ENCODE peak calls at places on chromosome 21, in six cellular contexts. H is activated CD8-positive, alpha-beta memory T cell treated with anti-CD3 and anti-CD28 coated beads, Interleukin-2, amount 50 U/mL, for 4 hours; O is amygdala; L is activated CD8-positive, alpha-beta T cell treated with anti-CD3 and anti-CD28 coated beads for 36 hours; R is ELR; P is NAMALWA. N is an unnamed sample.

GRCh38 chr21:45829566-45830147 is 151.9 kb upstream of the COL6A1 start:
- DNase-seq in H (no peak), O (no peak), L (no peak), R (no peak), P (no peak), N (no peak)

GRCh38 chr21:41640756-41641509 is 125.9 kb downstream of the RIPK4 start:
- DNase-seq in H (no peak), O (no peak), L (no peak), R (peak; percentile 88), P (no peak), N (no peak)

GRCh38 chr21:33025471-33026298 is at the start of gene OLIG2:
- DNase-seq in H (no peak), O (peak; percentile 96), L (peak; percentile 26), R (peak; percentile 32), P (no peak), N (peak; percentile 94)

GRCh38 chr21:32241434-32241785 is 37.4 kb downstream of the MIS18A start:
- DNase-seq in H (no peak), O (no peak), L (no peak), R (no peak), P (no peak), N (no peak)

GRCh38 chr21:27154451-27155129 is 187.7 kb upstream of the ADAMTS5 start:
- DNase-seq in H (no peak), O (no peak), L (no peak), R (no peak), P (no peak), N (no peak)

GRCh38 chr21:21807598-21807903 is 809.3 kb downstream of the NCAM2 start:
- DNase-seq in H (no peak), O (no peak), L (no peak), R (no peak), P (no peak), N (no peak)

GRCh38 chr21:33030633-33031032 is 4.9 kb downstream of the OLIG2 start:
- DNase-seq in H (no peak), O (no peak), L (no peak), R (no peak), P (no peak), N (no peak)

GRCh38 chr21:25790122-25790951 is 55.6 kb downstream of the GABPA start:
- DNase-seq in H (no peak), O (no peak), L (peak; percentile 23), R (peak; percentile 57), P (peak; percentile 45), N (no peak)

GRCh38 chr21:38950388-38951094 is 144.8 kb downstream of the ETS2 start:
- DNase-seq in H (no peak), O (no peak), L (no peak), R (peak; percentile 22), P (no peak), N (no peak)

GRCh38 chr21:46390603-46391545 is 66.9 kb downstream of the PCNT start:
- DNase-seq in H (no peak), O (no peak), L (no peak), R (no peak), P (no peak), N (no peak)

GRCh38 chr21:15264084-15264483 is 199.3 kb upstream of the NRIP1 start:
- DNase-seq in H (no peak), O (no peak), L (no peak), R (no peak), P (no peak), N (no peak)

GRCh38 chr21:36437745-36438128 is 42.2 kb downstream of the CLDN14 start:
- DNase-seq in H (no peak), O (no peak), L (no peak), R (peak; percentile 74), P (no peak), N (no peak)

GRCh38 chr21:44931501-44932365 is 8.1 kb upstream of the SLX9 start:
- DNase-seq in H (no peak), O (no peak), L (no peak), R (no peak), P (no peak), N (no peak)

GRCh38 chr21:22762463-22762862 is 1764.3 kb downstream of the NCAM2 start:
- DNase-seq in H (no peak), O (no peak), L (no peak), R (no peak), P (no peak), N (no peak)

GRCh38 chr21:44748621-44749020 is 37.2 kb upstream of the TSPEAR start:
- DNase-seq in H (no peak), O (no peak), L (no peak), R (no peak), P (no peak), N (no peak)

GRCh38 chr21:36507397-36508018 is 27.6 kb upstream of the CLDN14 start:
- DNase-seq in H (no peak), O (no peak), L (no peak), R (peak; percentile 9), P (no peak), N (no peak)

GRCh38 chr21:45539796-45540600 is 2.2 kb downstream of the SLC19A1 start:
- DNase-seq in H (no peak), O (no peak), L (no peak), R (no peak), P (no peak), N (no peak)

GRCh38 chr21:30189763-30190162 is 23.2 kb upstream of the CLDN17 start:
- DNase-seq in H (no peak), O (no peak), L (no peak), R (no peak), P (no peak), N (no peak)

GRCh38 chr21:32626633-32627196 is 14.5 kb upstream of the CFAP298 start:
- DNase-seq in H (no peak), O (no peak), L (no peak), R (peak; percentile 63), P (no peak), N (no peak)

GRCh38 chr21:42878993-42879787 is at the start of gene WDR4:
- DNase-seq in H (peak; percentile 99), O (peak; percentile 90), L (peak; percentile 99), R (peak; percentile 96), P (peak; percentile 99), N (peak; percentile 93)

GRCh38 chr21:38389891-38390290 is 108.4 kb downstream of the ERG start:
- DNase-seq in H (no peak), O (no peak), L (no peak), R (no peak), P (no peak), N (no peak)

GRCh38 chr21:34519694-34520093 is 7.7 kb upstream of the KCNE1 start:
- DNase-seq in H (no peak), O (no peak), L (no peak), R (no peak), P (no peak), N (no peak)

GRCh38 chr21:42129300-42130266 is 58.5 kb downstream of the UMODL1 start:
- DNase-seq in H (no peak), O (no peak), L (peak; percentile 35), R (no peak), P (no peak), N (no peak)

GRCh38 chr21:29342394-29342957 is 43.8 kb downstream of the BACH1 start:
- DNase-seq in H (peak; percentile 21), O (no peak), L (peak; percentile 68), R (peak; percentile 93), P (no peak), N (no peak)

GRCh38 chr21:36553406-36553805 is 73.5 kb upstream of the CLDN14 start:
- DNase-seq in H (no peak), O (no peak), L (no peak), R (no peak), P (no peak), N (no peak)

GRCh38 chr21:38077504-38077903 is 161.2 kb upstream of the KCNJ6 start:
- DNase-seq in H (no peak), O (no peak), L (no peak), R (no peak), P (no peak), N (no peak)

GRCh38 chr21:44006017-44006624 is 6.0 kb upstream of the TRAPPC10 start:
- DNase-seq in H (no peak), O (no peak), L (no peak), R (peak; percentile 86), P (no peak), N (no peak)

GRCh38 chr21:26909972-26910371 is 56.9 kb downstream of the ADAMTS5 start:
- DNase-seq in H (no peak), O (no peak), L (no peak), R (peak; percentile 24), P (no peak), N (no peak)

N was measured in nucleus accumbens.